ENCODE peak calls at places on chromosomes 4 and X, in six cellular contexts. S, J, F, N, C and T are unnamed samples.

GRCh38 chrX:130566028-130566683 is 164.4 kb downstream of the RBMX2 start:
- DNase-seq in S (no peak), J (no peak), F (no peak), N (no peak), C (no peak), T (no peak)

GRCh38 chrX:69149466-69150293 is 15.6 kb downstream of the PJA1 start:
- DNase-seq in S (no peak), J (no peak), F (no peak), N (no peak), C (no peak), T (no peak)

GRCh38 chr4:125796138-125796537 is 481.4 kb downstream of the FAT4 start:
- DNase-seq in S (no peak), J (no peak), F (no peak), N (no peak), C (no peak), T (no peak)

GRCh38 chr4:167883271-167883670 is 209.1 kb upstream of the ANXA10 start:
- DNase-seq in S (no peak), J (no peak), F (no peak), N (no peak), C (no peak), T (no peak)

GRCh38 chr4:109072595-109072994 is 229.9 kb downstream of the COL25A1 start:
- DNase-seq in S (peak; percentile 77), J (peak; percentile 45), F (no peak), N (peak; percentile 95), C (peak; percentile 95), T (peak; percentile 55)

GRCh38 chrX:7372843-7373525 is 225.0 kb upstream of the PUDP start:
- DNase-seq in S (peak; percentile 67), J (peak; percentile 36), F (no peak), N (peak; percentile 84), C (peak; percentile 43), T (no peak)

GRCh38 chrX:76643590-76643989 is 216.1 kb downstream of the MAGEE1 start:
- DNase-seq in S (no peak), J (no peak), F (no peak), N (no peak), C (no peak), T (no peak)

GRCh38 chr4:89868999-89869589 is 25.6 kb upstream of the MMRN1 start:
- DNase-seq in S (peak; percentile 5), J (no peak), F (no peak), N (peak; percentile 13), C (peak; percentile 1), T (peak; percentile 1)

GRCh38 chrX:69021561-69021960 is 143.7 kb downstream of the PJA1 start:
- DNase-seq in S (no peak), J (no peak), F (no peak), N (no peak), C (no peak), T (no peak)

GRCh38 chrX:34917146-34917545 is 25.4 kb upstream of the FAM47B start:
- DNase-seq in S (peak; percentile 7), J (no peak), F (no peak), N (peak; percentile 47), C (no peak), T (no peak)

GRCh38 chr4:166174717-166175510 is 301.9 kb downstream of the TLL1 start:
- DNase-seq in S (no peak), J (no peak), F (no peak), N (peak; percentile 3), C (no peak), T (no peak)

GRCh38 chr4:47550899-47551548 is 65.9 kb downstream of the ATP10D start:
- DNase-seq in S (peak; percentile 49), J (no peak), F (no peak), N (no peak), C (no peak), T (no peak)

GRCh38 chrX:50747471-50747900 is 66.5 kb downstream of the SHROOM4 start:
- DNase-seq in S (peak; percentile 45), J (no peak), F (no peak), N (peak; percentile 30), C (peak; percentile 93), T (no peak)

GRCh38 chrX:10103023-10103422 is 53.8 kb upstream of the CLCN4 start:
- DNase-seq in S (peak; percentile 24), J (peak; percentile 77), F (no peak), N (peak; percentile 38), C (peak; percentile 96), T (no peak)

GRCh38 chr4:38782452-38783108 is at the start of gene TLR10:
- DNase-seq in S (peak; percentile 52), J (peak; percentile 15), F (peak; percentile 40), N (peak; percentile 58), C (peak; percentile 40), T (peak; percentile 54)

GRCh38 chr4:113159901-113160545 is 110.6 kb downstream of the ANK2 start:
- DNase-seq in S (no peak), J (no peak), F (no peak), N (peak; percentile 37), C (no peak), T (no peak)

GRCh38 chr4:15469402-15470148 is at the start of gene CC2D2A:
- DNase-seq in S (peak; percentile 69), J (no peak), F (no peak), N (peak; percentile 66), C (peak; percentile 49), T (no peak)

GRCh38 chrX:40173662-40174593 is 76.2 kb upstream of the BCOR start:
- DNase-seq in S (no peak), J (no peak), F (peak; percentile 64), N (no peak), C (no peak), T (no peak)

GRCh38 chr4:54976682-54977081 is 148.7 kb downstream of the KDR start:
- DNase-seq in S (no peak), J (no peak), F (no peak), N (no peak), C (no peak), T (no peak)

GRCh38 chrX:72125331-72126047 is 6.2 kb downstream of the RTL5 start:
- DNase-seq in S (no peak), J (no peak), F (peak; percentile 18), N (no peak), C (no peak), T (no peak)

GRCh38 chr4:6076391-6076790 is 58.2 kb upstream of the C4orf50 start:
- DNase-seq in S (no peak), J (no peak), F (no peak), N (no peak), C (no peak), T (no peak)

GRCh38 chr4:121726642-121727268 is 30.0 kb upstream of the ANXA5 start:
- DNase-seq in S (peak; percentile 78), J (peak; percentile 63), F (no peak), N (peak; percentile 82), C (peak; percentile 76), T (peak; percentile 66)

GRCh38 chrX:55107911-55108310 is 19.1 kb downstream of the PAGE2 start:
- DNase-seq in S (no peak), J (no peak), F (no peak), N (no peak), C (no peak), T (no peak)

GRCh38 chrX:117973175-117974075 is 143.2 kb downstream of the KLHL13 start:
- DNase-seq in S (no peak), J (no peak), F (no peak), N (no peak), C (no peak), T (no peak)

GRCh38 chrX:105821471-105822081 is 763 bp upstream of the NRK start:
- DNase-seq in S (peak; percentile 45), J (no peak), F (peak; percentile 24), N (no peak), C (no peak), T (peak; percentile 12)

GRCh38 chr4:100569196-100569595 is 51.4 kb upstream of the EMCN start:
- DNase-seq in S (no peak), J (no peak), F (no peak), N (no peak), C (no peak), T (no peak)

GRCh38 chrX:131617182-131617581 is 73.3 kb downstream of the OR13H1 start:
- DNase-seq in S (peak; percentile 1), J (no peak), F (no peak), N (peak; percentile 82), C (peak; percentile 36), T (peak; percentile 72)

GRCh38 chr4:166088576-166088975 is 215.5 kb downstream of the TLL1 start:
- DNase-seq in S (no peak), J (no peak), F (no peak), N (no peak), C (no peak), T (no peak)

GRCh38 chrX:24178441-24178840 is 28.9 kb downstream of the ZFX start:
- DNase-seq in S (no peak), J (no peak), F (no peak), N (no peak), C (no peak), T (no peak)

GRCh38 chrX:24168807-24169206 is 19.3 kb downstream of the ZFX start:
- DNase-seq in S (no peak), J (no peak), F (no peak), N (no peak), C (no peak), T (no peak)

GRCh38 chrX:24169211-24169610 is 19.7 kb downstream of the ZFX start:
- DNase-seq in S (no peak), J (no peak), F (no peak), N (peak; percentile 44), C (peak; percentile 45), T (no peak)

GRCh38 chrX:24175276-24175675 is 25.7 kb downstream of the ZFX start:
- DNase-seq in S (no peak), J (no peak), F (no peak), N (no peak), C (no peak), T (no peak)

GRCh38 chrX:24173115-24173847 is 23.8 kb downstream of the ZFX start:
- DNase-seq in S (no peak), J (no peak), F (no peak), N (no peak), C (no peak), T (no peak)
- TF ChIP-seq CTCF in S (no peak), J (no peak), F (no peak), N (no peak), C (no peak), T (no peak)

DNA sequence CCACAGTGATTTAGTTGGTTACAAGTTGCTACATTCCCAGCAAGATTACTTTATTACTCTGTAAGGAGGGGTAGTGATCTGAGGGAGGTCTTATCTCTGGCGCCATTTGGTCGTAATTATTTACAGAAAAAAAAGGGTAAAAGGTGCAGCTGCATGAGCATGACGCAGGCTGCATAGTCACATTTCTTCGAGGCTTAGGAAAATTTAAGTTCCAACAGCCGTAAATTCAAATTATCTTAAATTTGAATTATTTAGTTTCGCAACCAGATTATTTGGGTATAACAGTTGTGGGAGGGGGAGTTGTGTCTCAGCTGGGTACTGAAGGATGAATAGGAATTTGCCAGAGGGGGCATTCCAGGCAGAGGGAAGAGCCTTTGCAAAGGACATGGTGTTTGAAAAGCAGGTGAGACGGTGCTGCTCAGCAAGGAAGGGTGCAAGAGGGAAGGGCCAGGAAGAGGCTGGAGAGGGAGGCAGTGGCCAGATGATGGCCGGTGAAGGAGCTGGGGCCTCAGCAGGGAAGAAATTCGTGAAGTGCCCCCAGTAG is 17.5 kb upstream of the AFAP1 start:
- DNase-seq in S (peak; percentile 26), J (no peak), F (no peak), N (no peak), C (no peak), T (no peak)
- H3K4me3 ChIP-seq in S (no peak overlapping the region), J (no peak overlapping the region), F (no peak overlapping the region), N (no peak overlapping the region), C (no peak overlapping the region), T (no peak overlapping the region)

GRCh38 chrX:109889289-109890006 is 113.5 kb upstream of the TMEM164 start:
- DNase-seq in S (peak; percentile 27), J (no peak), F (no peak), N (peak; percentile 42), C (peak; percentile 21), T (peak; percentile 13)
- TF ChIP-seq CTCF in S (peak; percentile 37), J (no peak), F (no peak), N (peak; percentile 43), C (peak; percentile 49), T (peak; percentile 50)

GRCh38 chrX:12955882-12956703 is 18.8 kb upstream of the TMSB4X start:
- DNase-seq in S (peak; percentile 84), J (no peak), F (no peak), N (peak; percentile 66), C (peak; percentile 82), T (no peak)
- H3K4me3 ChIP-seq in S (no peak overlapping the region), J (no peak overlapping the region), F (no peak overlapping the region), N (no peak overlapping the region), C (no peak overlapping the region), T (no peak overlapping the region)